ENCODE peak calls at places on chromosome 4, in five cellular contexts. One of them, this sample, is unnamed. For H3K4me1, the result is how much of the 10 kb centered on the place peaks cover.

GRCh38 chr4:69823481-69824186 is 36.3 kb downstream of the SULT1E1 start:
- DNase-seq in PC-9: peak
- DNase-seq in psoas muscle: no peak
- DNase-seq in keratinocyte: no peak
- DNase-seq in IMR-90: peak
- DNase-seq in this sample: no peak

GRCh38 chr4:16110906-16111305 is 27.1 kb upstream of the PROM1 start:
- DNase-seq in keratinocyte: no peak
- DNase-seq in PC-9: no peak
- DNase-seq in psoas muscle: no peak
- DNase-seq in IMR-90: no peak
- DNase-seq in this sample: no peak

GRCh38 chr4:170339522-170339921 is 249.8 kb upstream of the AADAT start:
- DNase-seq in psoas muscle: no peak
- DNase-seq in PC-9: no peak
- DNase-seq in keratinocyte: no peak
- DNase-seq in IMR-90: no peak
- DNase-seq in this sample: no peak

GRCh38 chr4:140078366-140078765 is 75.6 kb downstream of the MAML3 start:
- DNase-seq in IMR-90: peak
- DNase-seq in keratinocyte: no peak
- DNase-seq in psoas muscle: peak
- DNase-seq in PC-9: no peak
- DNase-seq in this sample: no peak

GRCh38 chr4:2060578-2061207 is 1.6 kb downstream of the NAT8L start:
- DNase-seq in psoas muscle: peak
- DNase-seq in keratinocyte: no peak
- DNase-seq in IMR-90: no peak
- DNase-seq in PC-9: no peak
- DNase-seq in this sample: no peak

GRCh38 chr4:71206763-71207162 is 132.1 kb upstream of the SLC4A4 start:
- DNase-seq in PC-9: no peak
- DNase-seq in keratinocyte: no peak
- DNase-seq in IMR-90: peak
- DNase-seq in psoas muscle: no peak
- DNase-seq in this sample: no peak

GRCh38 chr4:105605493-105605892 is 53.1 kb downstream of the ARHGEF38 start:
- DNase-seq in PC-9: no peak
- DNase-seq in IMR-90: peak
- DNase-seq in psoas muscle: no peak
- DNase-seq in keratinocyte: no peak
- DNase-seq in this sample: no peak

GRCh38 chr4:54227261-54228063 is 1.6 kb upstream of the PDGFRA start:
- DNase-seq in IMR-90: peak
- DNase-seq in psoas muscle: no peak
- DNase-seq in keratinocyte: no peak
- DNase-seq in PC-9: no peak
- DNase-seq in this sample: no peak

GRCh38 chr4:108405586-108405985 is 214.8 kb upstream of the RPL34 start:
- DNase-seq in PC-9: no peak
- DNase-seq in psoas muscle: no peak
- DNase-seq in IMR-90: no peak
- DNase-seq in keratinocyte: no peak
- DNase-seq in this sample: no peak

GRCh38 chr4:155342142-155342541 is 34.6 kb downstream of the MAP9 start:
- DNase-seq in keratinocyte: peak
- DNase-seq in IMR-90: peak
- DNase-seq in psoas muscle: no peak
- DNase-seq in PC-9: no peak
- DNase-seq in this sample: no peak

GRCh38 chr4:1399508-1400190 is 6.6 kb downstream of the NKX1-1 start:
- DNase-seq in keratinocyte: no peak
- DNase-seq in psoas muscle: no peak
- DNase-seq in IMR-90: no peak
- DNase-seq in PC-9: no peak
- DNase-seq in this sample: no peak

GRCh38 chr4:110347805-110348204 is 128.2 kb upstream of the ENPEP start:
- DNase-seq in IMR-90: no peak
- DNase-seq in keratinocyte: no peak
- DNase-seq in PC-9: no peak
- DNase-seq in psoas muscle: no peak
- DNase-seq in this sample: no peak

GRCh38 chr4:20684852-20685763 is 15.2 kb upstream of the PACRGL start:
- DNase-seq in keratinocyte: no peak
- DNase-seq in psoas muscle: no peak
- DNase-seq in IMR-90: peak
- DNase-seq in PC-9: no peak
- DNase-seq in this sample: no peak

GRCh38 chr4:153205757-153206156 is 1.5 kb downstream of the TRIM2 start:
- DNase-seq in PC-9: peak
- DNase-seq in IMR-90: no peak
- DNase-seq in keratinocyte: no peak
- DNase-seq in psoas muscle: no peak
- DNase-seq in this sample: no peak

GRCh38 chr4:86927843-86928395 is 6.9 kb upstream of the AFF1 start:
- DNase-seq in PC-9: peak
- DNase-seq in keratinocyte: peak
- DNase-seq in psoas muscle: peak
- DNase-seq in IMR-90: peak
- DNase-seq in this sample: no peak

GRCh38 chr4:42954925-42955669 is 62.6 kb downstream of the GRXCR1 start:
- DNase-seq in PC-9: no peak
- DNase-seq in IMR-90: no peak
- DNase-seq in keratinocyte: no peak
- DNase-seq in psoas muscle: no peak
- DNase-seq in this sample: no peak

GRCh38 chr4:6546681-6547447 is 28.1 kb upstream of the MAN2B2 start:
- DNase-seq in psoas muscle: no peak
- DNase-seq in PC-9: peak
- DNase-seq in keratinocyte: no peak
- DNase-seq in IMR-90: peak
- DNase-seq in this sample: no peak

GRCh38 chr4:108224628-108225053 is 55.9 kb upstream of the LEF1 start:
- DNase-seq in IMR-90: peak
- DNase-seq in psoas muscle: no peak
- DNase-seq in PC-9: no peak
- DNase-seq in keratinocyte: no peak
- DNase-seq in this sample: no peak

GRCh38 chr4:152499322-152499721 is 36.6 kb downstream of the FBXW7 start:
- DNase-seq in IMR-90: no peak
- DNase-seq in keratinocyte: no peak
- DNase-seq in psoas muscle: no peak
- DNase-seq in PC-9: no peak
- DNase-seq in this sample: no peak

GRCh38 chr4:138734746-138735145 is 280.8 kb upstream of the NOCT start:
- DNase-seq in psoas muscle: no peak
- DNase-seq in IMR-90: peak
- DNase-seq in keratinocyte: no peak
- DNase-seq in PC-9: no peak
- DNase-seq in this sample: no peak

GRCh38 chr4:81405900-81406401 is 65.8 kb downstream of the RASGEF1B start:
- DNase-seq in keratinocyte: no peak
- DNase-seq in IMR-90: peak
- DNase-seq in PC-9: peak
- DNase-seq in psoas muscle: no peak
- DNase-seq in this sample: no peak

GRCh38 chr4:108037884-108038283 is 48.2 kb downstream of the HADH start:
- DNase-seq in PC-9: no peak
- DNase-seq in psoas muscle: no peak
- DNase-seq in IMR-90: no peak
- DNase-seq in keratinocyte: no peak
- DNase-seq in this sample: no peak

GRCh38 chr4:6404611-6405416 is 67.6 kb downstream of the PPP2R2C start:
- DNase-seq in PC-9: no peak
- DNase-seq in keratinocyte: no peak
- DNase-seq in IMR-90: no peak
- DNase-seq in psoas muscle: no peak
- DNase-seq in this sample: no peak

DNA sequence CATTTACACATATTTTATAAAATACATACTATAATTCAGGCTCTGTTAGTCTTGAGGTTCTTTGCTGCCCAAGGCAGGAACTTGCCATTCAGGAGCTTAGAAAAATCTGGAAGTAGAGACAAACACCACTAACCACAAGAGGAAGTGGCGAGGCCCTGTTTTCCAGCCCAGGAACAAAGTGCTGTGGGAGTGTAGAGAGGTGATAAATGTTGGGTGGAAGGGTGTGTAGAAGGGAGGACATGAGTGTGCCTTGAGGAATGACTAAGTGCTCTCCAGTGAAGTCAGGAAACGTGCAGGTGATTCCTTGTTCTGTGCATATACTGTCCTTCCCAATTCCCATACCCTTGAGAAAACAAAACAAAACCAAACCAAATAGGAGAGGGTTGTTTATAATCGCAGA is 83.1 kb downstream of the GPAT3 start:
- DNase-seq in PC-9: peak
- DNase-seq in IMR-90: peak
- DNase-seq in psoas muscle: no peak
- DNase-seq in keratinocyte: peak
- DNase-seq in this sample: no peak
- H3K27ac ChIP-seq in PC-9: peak
- H3K27ac ChIP-seq in IMR-90: peak
- H3K27ac ChIP-seq in psoas muscle: peak
- H3K27ac ChIP-seq in keratinocyte: peak
- H3K27ac ChIP-seq in this sample: no peak

GRCh38 chr4:112343330-112343729 is 46.2 kb downstream of the ALPK1 start:
- DNase-seq in PC-9: no peak
- DNase-seq in IMR-90: no peak
- DNase-seq in psoas muscle: no peak
- DNase-seq in keratinocyte: no peak
- DNase-seq in this sample: no peak
- H3K4me3 ChIP-seq in PC-9: no peak
- H3K4me3 ChIP-seq in IMR-90: no peak
- H3K4me3 ChIP-seq in psoas muscle: no peak
- H3K4me3 ChIP-seq in keratinocyte: no peak
- H3K4me3 ChIP-seq in this sample: no peak

GRCh38 chr4:145876531-145877180 is 62.0 kb downstream of the ZNF827 start:
- DNase-seq in IMR-90: no peak
- DNase-seq in psoas muscle: no peak
- DNase-seq in keratinocyte: no peak
- DNase-seq in PC-9: no peak
- DNase-seq in this sample: no peak
- H3K4me1 ChIP-seq in IMR-90: under half
- H3K4me1 ChIP-seq in psoas muscle: under half
- H3K4me1 ChIP-seq in keratinocyte: under half
- H3K4me1 ChIP-seq in PC-9: under half
- H3K4me1 ChIP-seq in this sample: under half

GRCh38 chr4:156968479-156968984 is 3.1 kb downstream of the PDGFC start:
- DNase-seq in IMR-90: peak
- DNase-seq in keratinocyte: peak
- DNase-seq in PC-9: peak
- DNase-seq in psoas muscle: peak
- DNase-seq in this sample: no peak
- H3K27ac ChIP-seq in IMR-90: peak
- H3K27ac ChIP-seq in keratinocyte: peak
- H3K27ac ChIP-seq in PC-9: no peak
- H3K27ac ChIP-seq in psoas muscle: peak
- H3K27ac ChIP-seq in this sample: no peak

GRCh38 chr4:89898304-89898716 is 3.7 kb downstream of the MMRN1 start:
- DNase-seq in IMR-90: no peak
- DNase-seq in keratinocyte: no peak
- DNase-seq in psoas muscle: no peak
- DNase-seq in PC-9: no peak
- DNase-seq in this sample: no peak

GRCh38 chr4:89894654-89895652 is at the start of gene MMRN1:
- DNase-seq in PC-9: no peak
- DNase-seq in keratinocyte: no peak
- DNase-seq in IMR-90: no peak
- DNase-seq in psoas muscle: no peak
- DNase-seq in this sample: no peak

GRCh38 chr4:89899854-89900253 is 5.2 kb downstream of the MMRN1 start:
- DNase-seq in IMR-90: no peak
- DNase-seq in PC-9: no peak
- DNase-seq in psoas muscle: no peak
- DNase-seq in keratinocyte: no peak
- DNase-seq in this sample: no peak

GRCh38 chr4:89899157-89899556 is 4.5 kb downstream of the MMRN1 start:
- DNase-seq in psoas muscle: no peak
- DNase-seq in IMR-90: no peak
- DNase-seq in PC-9: no peak
- DNase-seq in keratinocyte: no peak
- DNase-seq in this sample: no peak

DNA sequence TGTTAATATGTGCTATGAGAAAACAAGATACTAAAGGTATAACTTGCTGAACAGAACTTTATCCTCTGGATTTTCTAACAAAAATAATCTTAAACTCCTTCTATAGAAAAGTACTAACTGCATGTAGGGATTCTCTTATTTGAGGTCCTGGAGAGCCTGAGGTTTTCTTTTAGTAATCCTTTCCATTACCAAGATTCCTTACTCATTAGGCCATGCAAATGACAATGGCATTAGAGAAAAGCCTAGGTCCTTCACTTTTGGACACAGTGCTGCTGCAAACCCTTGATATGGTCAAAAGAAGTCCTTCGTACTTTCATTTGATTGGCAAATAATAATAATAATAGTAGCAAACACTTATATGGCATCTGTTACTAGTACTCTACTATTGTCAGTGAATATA is 3.2 kb downstream of the MMRN1 start:
- DNase-seq in IMR-90: no peak
- DNase-seq in PC-9: no peak
- DNase-seq in psoas muscle: no peak
- DNase-seq in keratinocyte: no peak
- DNase-seq in this sample: no peak
- H3K4me3 ChIP-seq in IMR-90: no peak
- H3K4me3 ChIP-seq in PC-9: no peak
- H3K4me3 ChIP-seq in psoas muscle: no peak
- H3K4me3 ChIP-seq in keratinocyte: no peak
- H3K4me3 ChIP-seq in this sample: no peak

GRCh38 chr4:177006331-177006730 is 213.6 kb upstream of the VEGFC start:
- DNase-seq in psoas muscle: no peak
- DNase-seq in PC-9: no peak
- DNase-seq in IMR-90: no peak
- DNase-seq in keratinocyte: no peak
- DNase-seq in this sample: no peak
- H3K4me1 ChIP-seq in psoas muscle: under half
- H3K4me1 ChIP-seq in PC-9: under half
- H3K4me1 ChIP-seq in IMR-90: under half
- H3K4me1 ChIP-seq in keratinocyte: half or more
- H3K4me1 ChIP-seq in this sample: under half

GRCh38 chr4:98970386-98970785 is 25.1 kb upstream of the METAP1 start:
- DNase-seq in keratinocyte: no peak
- DNase-seq in psoas muscle: no peak
- DNase-seq in IMR-90: peak
- DNase-seq in PC-9: no peak
- DNase-seq in this sample: no peak
- H3K27ac ChIP-seq in keratinocyte: no peak
- H3K27ac ChIP-seq in psoas muscle: no peak
- H3K27ac ChIP-seq in IMR-90: no peak
- H3K27ac ChIP-seq in PC-9: no peak
- H3K27ac ChIP-seq in this sample: no peak